ENCODE peak calls at places on chromosomes 16 and 17, in six cellular contexts. O is OCI-LY7, B is prostate gland, I is GM13976, M is AG10803, G is bronchial epithelial cell. T is an unnamed sample.

GRCh38 chr16:11630230-11631056 is 37.8 kb upstream of the SNN start:
- DNase-seq in G (no peak), I (no peak), O (no peak), M (no peak), B (no peak), T (no peak)

GRCh38 chr17:78889525-78889924 is 13.5 kb downstream of the CEP295NL start:
- DNase-seq in O (peak), G (no peak), B (no peak), M (no peak), I (peak), T (peak)

GRCh38 chr17:3575506-3575905 is 17.9 kb upstream of the TRPV3 start:
- DNase-seq in O (no peak), I (no peak), G (peak), B (no peak), M (peak), T (no peak)

GRCh38 chr17:6729531-6729930 is 16.4 kb upstream of the SLC13A5 start:
- DNase-seq in O (no peak), M (no peak), I (no peak), G (no peak), B (no peak), T (no peak)

GRCh38 chr17:19015428-19015827 is 10.9 kb upstream of the FAM83G start:
- DNase-seq in I (no peak), B (no peak), O (no peak), G (no peak), M (no peak), T (no peak)

GRCh38 chr17:40938981-40939380 is 1.5 kb upstream of the KRT23 start:
- DNase-seq in M (peak), O (no peak), I (no peak), B (no peak), G (no peak), T (no peak)

GRCh38 chr16:66486773-66487579 is 59.9 kb downstream of the BEAN1 start:
- DNase-seq in M (peak), O (no peak), B (no peak), G (peak), I (no peak), T (no peak)

GRCh38 chr17:67569873-67570272 is 147.9 kb upstream of the NOL11 start:
- DNase-seq in M (no peak), G (peak), B (no peak), I (peak), O (no peak), T (no peak)

GRCh38 chr17:56592487-56593072 is 919 bp upstream of the NOG start:
- DNase-seq in O (peak), I (peak), G (no peak), M (peak), B (peak), T (peak)

GRCh38 chr17:51427259-51428255 is 167.2 kb downstream of the UTP18 start:
- DNase-seq in M (no peak), O (no peak), B (no peak), G (no peak), I (peak), T (peak)

GRCh38 chr17:60390881-60391418 is 983 bp downstream of the USP32 start:
- DNase-seq in O (peak), M (peak), B (peak), I (peak), G (peak), T (peak)

GRCh38 chr17:40075216-40076100 is 12.7 kb downstream of the THRA start:
- DNase-seq in G (peak), O (peak), M (peak), I (peak), B (peak), T (peak)

GRCh38 chr17:78426293-78426879 is 47.9 kb downstream of the PGS1 start:
- DNase-seq in G (no peak), I (no peak), B (no peak), O (no peak), M (no peak), T (no peak)

GRCh38 chr16:12846592-12846991 is 42.9 kb upstream of the CPPED1 start:
- DNase-seq in O (no peak), M (no peak), G (no peak), I (no peak), B (no peak), T (no peak)

GRCh38 chr16:68902376-68903345 is 59.3 kb downstream of the TANGO6 start:
- DNase-seq in G (peak), M (peak), I (peak), O (peak), B (peak), T (peak)

GRCh38 chr16:66471264-66471663 is 44.2 kb downstream of the BEAN1 start:
- DNase-seq in O (no peak), M (no peak), B (no peak), I (no peak), G (no peak), T (no peak)

GRCh38 chr16:1981972-1982574 is 804 bp upstream of the NOXO1 start:
- DNase-seq in M (no peak), B (peak), G (no peak), O (no peak), I (no peak), T (no peak)

GRCh38 chr17:34054495-34054894 is 200.6 kb upstream of the CCL2 start:
- DNase-seq in B (no peak), G (no peak), M (no peak), I (no peak), O (no peak), T (no peak)

GRCh38 chr17:68710976-68711375 is 109.8 kb upstream of the FAM20A start:
- DNase-seq in G (no peak), B (no peak), O (no peak), M (peak), I (no peak), T (no peak)

GRCh38 chr16:87123356-87124001 is 193.7 kb downstream of the C16orf95 start:
- DNase-seq in I (no peak), O (no peak), G (no peak), B (no peak), M (no peak), T (no peak)

GRCh38 chr17:41777579-41778188 is 8.8 kb downstream of the JUP start:
- DNase-seq in G (peak), M (peak), I (no peak), B (peak), O (no peak), T (no peak)

GRCh38 chr16:17563340-17563739 is 92.6 kb upstream of the XYLT1 start:
- DNase-seq in B (no peak), M (no peak), O (no peak), I (no peak), G (no peak), T (no peak)

GRCh38 chr16:77618011-77618410 is 104.3 kb upstream of the NUDT7 start:
- DNase-seq in I (no peak), B (no peak), M (no peak), O (no peak), G (no peak), T (no peak)

GRCh38 chr16:3282103-3282746 is 1.1 kb upstream of the ZNF263 start:
- DNase-seq in O (no peak), G (no peak), M (no peak), I (no peak), B (no peak), T (no peak)

GRCh38 chr16:68342620-68343019 is 31.8 kb downstream of the PRMT7 start:
- DNase-seq in G (no peak), M (no peak), O (no peak), B (no peak), I (no peak), T (no peak)

GRCh38 chr17:193841-194806 is 12.7 kb upstream of the DOC2B start:
- DNase-seq in M (no peak), B (no peak), O (no peak), G (no peak), I (no peak), T (no peak)

GRCh38 chr17:50052822-50053653 is 2.9 kb upstream of the ITGA3 start:
- DNase-seq in O (no peak), M (no peak), G (no peak), I (no peak), B (peak), T (no peak)

GRCh38 chr17:58337600-58338453 is 9.2 kb upstream of the TSPOAP1 start:
- DNase-seq in B (peak), I (peak), O (peak), M (peak), G (peak), T (peak)
- TF ChIP-seq CTCF in B (no peak), I (no peak), O (no peak), M (no peak), G (no peak), T (no peak)

GRCh38 chr17:30958187-30958586 is 12.7 kb upstream of the RNF135 start:
- DNase-seq in B (no peak), I (no peak), O (peak), M (peak), G (no peak), T (no peak)

GRCh38 chr17:30956764-30957374 is 14.0 kb upstream of the RNF135 start:
- DNase-seq in M (no peak), G (no peak), I (peak), B (no peak), O (no peak), T (no peak)

GRCh38 chr17:30957741-30958140 is 13.1 kb upstream of the RNF135 start:
- DNase-seq in B (no peak), I (no peak), M (no peak), O (no peak), G (no peak), T (no peak)

GRCh38 chr17:30964878-30965277 is 6.0 kb upstream of the RNF135 start:
- DNase-seq in B (no peak), I (no peak), M (peak), G (peak), O (no peak), T (no peak)

GRCh38 chr17:30961213-30962188 is 9.3 kb upstream of the RNF135 start:
- DNase-seq in B (no peak), M (peak), O (peak), G (peak), I (peak), T (peak)
- TF ChIP-seq CTCF in B (no peak), M (no peak), O (no peak), G (no peak), I (no peak), T (no peak)

GRCh38 chr16:19400709-19401108 is 17.0 kb upstream of the TMC5 start:
- DNase-seq in G (no peak), O (peak), I (no peak), M (no peak), B (no peak), T (no peak)
- TF ChIP-seq CTCF in G (peak), O (peak), I (no peak), M (no peak), B (no peak), T (peak)

DNA sequence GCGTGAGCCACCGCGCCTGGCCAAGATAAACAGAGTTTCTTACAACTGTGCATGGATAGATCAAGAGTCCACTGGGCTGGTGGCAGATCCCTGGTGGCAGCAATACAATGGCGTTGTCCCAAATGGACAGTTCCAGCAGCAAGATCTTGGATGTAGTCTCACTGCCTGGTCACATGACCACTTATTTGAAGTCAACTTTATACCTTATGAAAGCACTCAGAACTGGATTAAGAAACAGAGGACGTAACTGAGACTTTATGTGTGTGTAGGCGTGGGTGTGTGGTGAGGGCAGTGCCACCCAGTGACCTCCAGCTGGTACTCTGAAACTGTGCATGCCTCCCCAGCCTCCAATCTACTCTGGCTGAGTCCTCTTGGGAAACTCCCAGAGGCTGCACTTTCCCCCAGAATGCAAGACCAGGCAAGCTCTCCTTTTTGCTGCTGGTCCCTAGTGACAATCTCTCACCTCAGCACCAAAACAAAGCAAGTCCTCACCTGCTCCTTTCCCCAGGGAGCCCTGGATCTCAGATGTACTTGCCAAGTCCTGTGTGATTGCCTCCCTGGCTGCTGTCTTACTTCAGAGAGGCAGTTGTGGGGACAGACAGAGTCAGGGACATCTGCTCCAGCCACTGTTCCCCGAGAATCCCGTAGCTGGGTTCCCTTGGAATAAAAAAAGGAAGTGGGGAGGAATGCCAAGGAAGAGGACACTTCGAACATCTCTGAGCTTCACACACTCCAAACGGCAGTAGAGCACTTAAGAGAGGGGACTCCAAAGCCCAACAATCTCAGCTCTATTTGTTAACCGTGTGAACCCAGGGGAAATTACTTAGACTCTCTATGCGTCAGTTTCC is 11.7 kb upstream of the ST6GALNAC2 start:
- DNase-seq in O (peak), B (peak), M (no peak), I (peak), G (peak), T (no peak)
- TF ChIP-seq CTCF in O (no peak), B (no peak), M (no peak), I (no peak), G (no peak), T (no peak)

GRCh38 chr17:5705081-5705875 is 121.0 kb upstream of the NLRP1 start:
- DNase-seq in B (no peak), O (peak), I (peak), M (peak), G (no peak), T (no peak)
- TF ChIP-seq CTCF in B (no peak), O (peak), I (peak), M (peak), G (peak), T (peak)

GRCh38 chr17:64354824-64355535 is 35.7 kb downstream of the PECAM1 start:
- DNase-seq in B (no peak), G (no peak), O (no peak), I (no peak), M (peak), T (no peak)

GRCh38 chr17:64355536-64356303 is 34.9 kb downstream of the PECAM1 start:
- DNase-seq in G (no peak), I (no peak), O (no peak), B (no peak), M (peak), T (no peak)

GRCh38 chr17:64356304-64356686 is 34.4 kb downstream of the PECAM1 start:
- DNase-seq in I (no peak), O (no peak), G (no peak), M (no peak), B (no peak), T (no peak)

GRCh38 chr17:64358261-64358788 is 32.3 kb downstream of the PECAM1 start:
- DNase-seq in G (no peak), B (no peak), O (no peak), M (peak), I (no peak), T (no peak)

DNA sequence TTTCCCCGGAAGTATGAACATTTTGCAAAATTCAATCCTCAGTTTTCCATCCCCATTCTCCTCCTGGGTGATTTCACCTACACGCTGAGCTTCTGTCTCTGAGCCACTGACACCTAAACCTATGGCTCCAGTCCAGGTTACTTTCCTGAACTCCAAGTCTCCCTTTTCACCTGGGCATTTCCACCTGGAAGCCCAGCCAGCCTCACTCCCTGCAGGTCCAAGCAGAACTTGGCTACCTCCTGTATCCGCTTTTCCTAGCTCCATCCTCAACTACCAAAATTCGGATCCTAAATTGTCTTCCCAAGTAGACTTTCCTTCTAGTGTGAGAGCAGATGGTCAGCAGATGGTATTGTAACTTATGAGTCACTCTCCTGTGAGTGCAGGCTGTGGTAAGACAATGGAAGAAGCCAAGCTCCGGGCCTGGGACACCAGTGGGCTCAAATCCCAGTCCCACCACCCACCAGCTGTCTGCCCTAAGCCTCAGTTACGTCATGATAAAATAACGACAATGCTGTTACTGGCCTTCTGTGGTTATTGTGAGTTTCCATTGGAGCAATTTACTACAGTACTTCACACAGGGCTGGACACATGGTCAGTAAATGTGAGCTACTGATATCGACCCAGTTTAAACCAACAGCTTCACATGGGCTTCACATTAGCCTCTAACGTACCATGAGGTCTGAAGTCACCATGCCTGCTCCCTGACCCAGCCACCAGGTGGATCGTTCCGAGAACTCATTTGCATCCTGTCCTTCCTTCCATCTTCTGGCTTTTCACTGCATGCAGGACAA is 33.3 kb downstream of the PECAM1 start:
- DNase-seq in I (no peak), G (peak), B (no peak), O (no peak), M (peak), T (no peak)
- TF ChIP-seq CTCF in I (no peak), G (no peak), B (no peak), O (no peak), M (no peak), T (no peak)

DNA sequence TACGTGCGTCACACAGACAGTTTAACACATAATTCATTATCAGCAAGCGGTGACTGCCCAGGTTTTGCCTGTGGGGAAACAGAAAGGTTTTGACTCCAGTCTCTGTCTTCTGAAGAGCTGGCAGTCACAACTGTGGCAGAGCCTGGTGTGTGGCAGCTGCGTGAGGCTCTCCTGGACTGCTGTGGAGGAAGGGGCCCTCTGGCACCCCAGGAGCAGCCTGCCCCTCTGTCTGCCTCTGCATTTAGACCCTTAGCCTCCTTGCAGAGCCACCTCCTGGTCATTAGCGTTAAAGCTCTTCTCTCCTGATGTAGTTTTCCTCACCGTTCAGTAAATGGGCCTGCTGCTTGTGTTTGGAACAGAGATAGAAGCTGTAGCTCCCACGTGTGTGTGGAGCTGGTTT is 10.9 kb downstream of the RAB40C start:
- DNase-seq in B (no peak), I (no peak), G (no peak), M (no peak), O (peak), T (no peak)
- TF ChIP-seq CTCF in B (no peak), I (no peak), G (peak), M (peak), O (peak), T (peak)

DNA sequence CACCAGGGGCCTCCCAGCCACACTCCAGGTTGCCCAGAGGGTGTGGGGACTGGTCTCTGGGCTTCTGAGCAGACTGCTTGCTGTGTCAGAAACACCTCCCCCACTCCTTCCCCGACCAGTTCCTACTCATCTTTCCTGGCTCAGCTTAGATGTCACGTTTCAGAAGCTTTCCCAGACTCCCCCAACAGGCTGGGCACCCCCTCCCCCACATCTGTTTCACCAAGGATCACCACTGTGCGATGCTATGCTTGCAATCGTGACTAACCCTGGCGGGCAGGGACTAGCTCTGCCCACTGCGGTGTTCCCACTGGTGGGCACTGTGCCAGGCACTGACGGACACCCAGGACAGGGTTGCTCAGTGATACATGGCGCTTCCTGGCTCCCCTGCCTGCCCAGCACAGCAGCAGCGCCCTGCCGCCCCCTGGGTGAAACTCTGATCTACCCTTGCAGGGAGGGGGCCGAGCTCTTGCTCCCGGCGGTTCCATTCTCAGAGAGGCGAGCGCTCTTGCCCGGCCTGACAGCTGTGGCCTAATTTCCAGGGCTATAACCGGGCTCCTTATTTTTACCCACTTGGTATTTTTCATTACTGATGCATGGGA is 29.4 kb upstream of the MTSS2 start:
- DNase-seq in B (peak), O (no peak), I (no peak), G (peak), M (peak), T (no peak)
- TF ChIP-seq CTCF in B (peak), O (no peak), I (no peak), G (peak), M (peak), T (no peak)

T was measured in GM13977.